ENCODE peak calls at places on chromosome 9, in six cellular contexts. I, M, F, D, J and Z are unnamed samples.

GRCh38 chr9:132826131-132826530 is 52.0 kb downstream of the AK8 start:
- DNase-seq in I (no peak), M (no peak), F (no peak), D (no peak), J (no peak), Z (no peak)

GRCh38 chr9:20117985-20118384 is 329.1 kb upstream of the SLC24A2 start:
- DNase-seq in I (no peak), M (no peak), F (no peak), D (no peak), J (no peak), Z (no peak)

GRCh38 chr9:16656432-16657169 is 213.9 kb downstream of the BNC2 start:
- DNase-seq in I (no peak), M (no peak), F (no peak), D (no peak), J (no peak), Z (no peak)

GRCh38 chr9:134162212-134162775 is 2.1 kb downstream of the RNU6ATAC start:
- DNase-seq in I (no peak), M (no peak), F (no peak), D (no peak), J (no peak), Z (no peak)

GRCh38 chr9:93601063-93601462 is 24.7 kb downstream of the PHF2 start:
- DNase-seq in I (no peak), M (no peak), F (no peak), D (no peak), J (no peak), Z (no peak)

GRCh38 chr9:126791406-126792230 is 13.2 kb upstream of the ZBTB43 start:
- DNase-seq in I (no peak), M (no peak), F (peak; percentile 57), D (no peak), J (no peak), Z (no peak)

GRCh38 chr9:133945977-133946753 is 46.0 kb downstream of the VAV2 start:
- DNase-seq in I (no peak), M (no peak), F (no peak), D (no peak), J (no peak), Z (no peak)

GRCh38 chr9:114746591-114746990 is 59.2 kb downstream of the TNFSF15 start:
- DNase-seq in I (no peak), M (no peak), F (no peak), D (no peak), J (no peak), Z (no peak)

GRCh38 chr9:110257097-110257955 is 1.0 kb upstream of the TXN start:
- DNase-seq in I (no peak), M (no peak), F (no peak), D (no peak), J (no peak), Z (no peak)

GRCh38 chr9:87093777-87094176 is 146.5 kb upstream of the GAS1 start:
- DNase-seq in I (no peak), M (no peak), F (no peak), D (no peak), J (no peak), Z (no peak)

GRCh38 chr9:130987054-130987453 is 21.9 kb upstream of the LAMC3 start:
- DNase-seq in I (no peak), M (no peak), F (no peak), D (no peak), J (no peak), Z (no peak)

GRCh38 chr9:99221266-99221622 is 498 bp downstream of the ALG2 start:
- DNase-seq in I (no peak), M (no peak), F (no peak), D (no peak), J (no peak), Z (peak; percentile 55)

GRCh38 chr9:91119147-91119546 is 242.6 kb downstream of the AUH start:
- DNase-seq in I (no peak), M (no peak), F (no peak), D (no peak), J (no peak), Z (no peak)

GRCh38 chr9:4741365-4742031 is 496 bp upstream of the AK3 start:
- DNase-seq in I (peak; percentile 27), M (no peak), F (no peak), D (no peak), J (no peak), Z (no peak)

GRCh38 chr9:96068511-96068910 is 193.0 kb downstream of the ERCC6L2 start:
- DNase-seq in I (no peak), M (no peak), F (no peak), D (no peak), J (no peak), Z (no peak)

GRCh38 chr9:109972026-109973005 is 192.3 kb downstream of the PALM2AKAP2 start:
- DNase-seq in I (no peak), M (no peak), F (no peak), D (no peak), J (no peak), Z (peak; percentile 70)

GRCh38 chr9:5388026-5388806 is 48.5 kb upstream of the RLN1 start:
- DNase-seq in I (no peak), M (no peak), F (no peak), D (no peak), J (no peak), Z (no peak)

GRCh38 chr9:114805670-114806551 is at the start of gene TNFSF15:
- DNase-seq in I (peak; percentile 68), M (no peak), F (no peak), D (no peak), J (no peak), Z (no peak)

GRCh38 chr9:131839281-131840084 is 99.6 kb upstream of the RAPGEF1 start:
- DNase-seq in I (no peak), M (peak; percentile 21), F (no peak), D (peak; percentile 61), J (no peak), Z (no peak)

GRCh38 chr9:25461416-25461815 is 216.8 kb downstream of the TUSC1 start:
- DNase-seq in I (no peak), M (no peak), F (no peak), D (no peak), J (no peak), Z (no peak)

DNA sequence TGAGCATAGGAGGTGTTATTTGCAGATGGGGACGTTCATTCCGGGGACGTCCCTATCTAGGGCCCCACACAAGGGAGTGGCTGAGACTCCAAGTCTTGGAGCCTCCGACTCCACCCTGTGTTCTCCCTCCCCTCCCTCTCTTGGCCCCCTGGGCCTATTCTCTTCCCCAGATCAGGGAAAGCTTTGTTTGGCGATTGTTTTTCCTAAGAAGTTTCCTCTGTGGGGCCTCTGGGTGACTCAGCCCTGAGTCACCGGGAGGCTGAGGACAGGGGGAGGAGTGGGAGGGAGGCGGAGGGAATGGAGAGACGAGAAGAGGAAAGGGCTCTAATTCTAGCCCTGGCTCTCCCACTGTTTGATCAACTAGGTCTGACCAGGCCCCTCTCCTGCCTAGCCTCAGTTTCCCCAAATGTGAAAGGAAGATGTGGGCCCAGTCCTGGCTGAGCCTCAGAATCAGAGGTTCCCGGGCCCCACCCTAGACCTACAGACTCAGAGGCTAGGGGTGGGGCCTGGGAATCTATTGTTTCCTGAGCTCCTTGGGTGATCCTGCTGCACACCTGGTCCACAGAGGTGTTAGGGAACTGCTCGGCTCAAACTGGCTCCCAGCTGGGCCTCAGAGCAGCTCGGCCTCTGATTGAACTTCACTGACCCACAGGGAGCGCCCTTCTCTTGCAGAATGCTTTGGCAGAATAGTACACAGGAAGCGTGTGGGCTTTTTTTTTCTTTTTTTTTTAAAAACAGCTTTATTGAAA is 19.2 kb downstream of the GSN start:
- DNase-seq in I (peak; percentile 98), M (peak; percentile 84), F (peak; percentile 58), D (no peak), J (no peak), Z (peak; percentile 76)
- TF ChIP-seq CTCF in I (peak; percentile 24), M (peak; percentile 11), F (peak; percentile 11), D (no peak), J (no peak), Z (no peak)

GRCh38 chr9:1839984-1840383 is 175.2 kb upstream of the SMARCA2 start:
- DNase-seq in I (no peak), M (no peak), F (no peak), D (no peak), J (no peak), Z (no peak)

GRCh38 chr9:1832960-1833359 is 182.2 kb upstream of the SMARCA2 start:
- DNase-seq in I (no peak), M (no peak), F (no peak), D (no peak), J (no peak), Z (no peak)

GRCh38 chr9:1837453-1838084 is 177.6 kb upstream of the SMARCA2 start:
- DNase-seq in I (no peak), M (no peak), F (no peak), D (no peak), J (no peak), Z (no peak)
- TF ChIP-seq CTCF in I (peak; percentile 13), M (no peak), F (peak; percentile 37), D (no peak), J (no peak), Z (peak; percentile 25)

GRCh38 chr9:37333288-37333687 is 89.2 kb upstream of the GRHPR start:
- DNase-seq in I (no peak), M (no peak), F (no peak), D (no peak), J (no peak), Z (no peak)
- TF ChIP-seq CTCF in I (no peak), M (no peak), F (no peak), D (no peak), J (no peak), Z (no peak)

GRCh38 chr9:36462245-36462644 is 62.2 kb upstream of the RNF38 start:
- DNase-seq in I (no peak), M (no peak), F (no peak), D (no peak), J (no peak), Z (no peak)

GRCh38 chr9:36461341-36461740 is 61.3 kb upstream of the RNF38 start:
- DNase-seq in I (no peak), M (no peak), F (peak; percentile 5), D (no peak), J (no peak), Z (no peak)

GRCh38 chr9:36457836-36458429 is 57.9 kb upstream of the RNF38 start:
- DNase-seq in I (no peak), M (no peak), F (no peak), D (no peak), J (no peak), Z (no peak)

GRCh38 chr9:36451949-36452348 is 51.9 kb upstream of the RNF38 start:
- DNase-seq in I (no peak), M (no peak), F (no peak), D (no peak), J (no peak), Z (no peak)

DNA sequence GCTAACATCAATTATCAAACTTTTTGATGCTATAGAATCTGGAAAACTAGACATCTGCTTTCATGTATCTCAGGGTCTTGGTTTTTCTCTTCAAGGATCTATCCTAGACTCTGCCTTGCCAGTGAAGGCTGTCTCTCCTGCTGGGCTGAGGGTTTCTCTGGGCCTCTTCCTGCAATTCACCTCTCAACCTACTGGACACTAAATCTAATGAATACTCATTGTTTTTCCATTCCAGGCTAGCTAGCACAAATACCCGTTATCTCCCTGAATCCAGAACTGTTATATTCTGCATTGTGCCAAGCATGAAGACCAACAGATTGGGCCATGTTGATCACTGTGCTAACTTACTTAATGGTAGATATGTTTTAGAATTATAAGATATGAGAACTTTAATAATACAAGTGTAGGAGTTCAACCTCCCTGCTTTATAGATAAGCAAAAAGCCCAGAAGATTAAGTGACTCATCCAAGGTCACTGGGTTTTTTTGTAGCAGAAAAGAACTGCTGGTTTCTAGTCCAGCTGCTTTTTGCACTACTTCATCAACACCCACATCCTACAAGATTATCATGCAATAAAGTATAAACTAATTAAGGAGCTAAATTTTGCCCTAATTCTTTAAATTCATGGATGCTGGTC is 56.5 kb upstream of the RNF38 start:
- DNase-seq in I (peak; percentile 76), M (no peak), F (no peak), D (no peak), J (no peak), Z (no peak)
- TF ChIP-seq CTCF in I (no peak), M (no peak), F (no peak), D (no peak), J (no peak), Z (no peak)